ENCODE peak calls at places on chromosomes 7 and 10, in ten cellular contexts. N, L, M, V, Y, J, Z, K, T and Q are unnamed samples.
A peak's percentile ranks its signal among the peaks of the same experiment; 100 is the strongest.

GRCh38 chr10:123888751-123889150 is 2.9 kb downstream of the CPXM2 start:
- DNase-seq in N (no peak), L (no peak), M (no peak), V (no peak), Y (no peak), J (no peak), Z (no peak), K (no peak), T (no peak), Q (no peak)

GRCh38 chr7:107659666-107660065 is 962 bp upstream of the SLC26A4 start:
- DNase-seq in N (no peak), L (peak; percentile 74), M (no peak), V (peak; percentile 64), Y (no peak), J (no peak), Z (peak; percentile 49), K (no peak), T (peak; percentile 72), Q (peak; percentile 87)

GRCh38 chr7:35494407-35494806 is 200.5 kb downstream of the HERPUD2 start:
- DNase-seq in N (no peak), L (no peak), M (no peak), V (no peak), Y (no peak), J (no peak), Z (no peak), K (no peak), T (no peak), Q (no peak)

GRCh38 chr7:40822861-40823260 is 688.1 kb downstream of the SUGCT start:
- DNase-seq in N (no peak), L (no peak), M (no peak), V (no peak), Y (no peak), J (no peak), Z (no peak), K (no peak), T (no peak), Q (peak; percentile 42)

GRCh38 chr10:35424680-35425285 is 88.5 kb downstream of the CCNY start:
- DNase-seq in N (no peak), L (no peak), M (no peak), V (no peak), Y (no peak), J (no peak), Z (no peak), K (no peak), T (no peak), Q (no peak)

GRCh38 chr10:112490543-112490942 is 43.5 kb downstream of the VTI1A start:
- DNase-seq in N (no peak), L (peak; percentile 18), M (no peak), V (no peak), Y (no peak), J (no peak), Z (no peak), K (no peak), T (peak; percentile 6), Q (peak; percentile 2)

GRCh38 chr7:99619571-99620130 is 2.9 kb downstream of the ZSCAN25 start:
- DNase-seq in N (no peak), L (no peak), M (no peak), V (no peak), Y (no peak), J (no peak), Z (no peak), K (no peak), T (no peak), Q (no peak)

GRCh38 chr7:508461-509170 is 11.0 kb downstream of the PDGFA start:
- DNase-seq in N (no peak), L (no peak), M (no peak), V (no peak), Y (no peak), J (no peak), Z (no peak), K (no peak), T (no peak), Q (no peak)

GRCh38 chr7:134679006-134679405 is 32.4 kb downstream of the BPGM start:
- DNase-seq in N (no peak), L (no peak), M (no peak), V (no peak), Y (no peak), J (no peak), Z (no peak), K (no peak), T (no peak), Q (no peak)

GRCh38 chr7:46744957-46745699 is 824.1 kb upstream of the IGFBP3 start:
- DNase-seq in N (no peak), L (no peak), M (no peak), V (no peak), Y (no peak), J (no peak), Z (no peak), K (no peak), T (no peak), Q (no peak)

GRCh38 chr7:27221201-27221797 is 21.3 kb upstream of the EVX1 start:
- DNase-seq in N (no peak), L (no peak), M (no peak), V (no peak), Y (no peak), J (no peak), Z (no peak), K (no peak), T (no peak), Q (no peak)

GRCh38 chr10:26621889-26622681 is 75.4 kb upstream of the PDSS1 start:
- DNase-seq in N (peak; percentile 87), L (no peak), M (no peak), V (no peak), Y (no peak), J (no peak), Z (no peak), K (peak; percentile 74), T (no peak), Q (peak; percentile 0)

GRCh38 chr10:124033887-124034218 is 59.5 kb downstream of the CHST15 start:
- DNase-seq in N (no peak), L (peak; percentile 39), M (no peak), V (no peak), Y (no peak), J (no peak), Z (no peak), K (no peak), T (no peak), Q (no peak)

GRCh38 chr10:4541292-4541691 is 284.7 kb upstream of the AKR1E2 start:
- DNase-seq in N (no peak), L (peak; percentile 88), M (no peak), V (peak; percentile 94), Y (no peak), J (no peak), Z (peak; percentile 72), K (no peak), T (peak; percentile 95), Q (peak; percentile 90)

GRCh38 chr7:128827248-128827958 is 2.8 kb upstream of the FLNC start:
- DNase-seq in N (peak; percentile 87), L (peak; percentile 83), M (no peak), V (peak; percentile 93), Y (no peak), J (no peak), Z (peak; percentile 95), K (no peak), T (peak; percentile 85), Q (peak; percentile 83)

GRCh38 chr10:121266370-121266769 is 331.9 kb downstream of the FGFR2 start:
- DNase-seq in N (no peak), L (no peak), M (no peak), V (no peak), Y (no peak), J (no peak), Z (no peak), K (no peak), T (no peak), Q (no peak)

GRCh38 chr7:26657139-26657753 is 207.1 kb downstream of the SKAP2 start:
- DNase-seq in N (no peak), L (no peak), M (no peak), V (no peak), Y (no peak), J (no peak), Z (no peak), K (no peak), T (no peak), Q (no peak)

GRCh38 chr10:70586348-70586930 is 16.1 kb downstream of the PRF1 start:
- DNase-seq in N (peak; percentile 68), L (no peak), M (no peak), V (no peak), Y (no peak), J (no peak), Z (no peak), K (no peak), T (no peak), Q (no peak)